ENCODE peak calls at places on chromosomes 5 and 9, in nine cellular contexts. A, U, R, D, S, E, V, J and T are unnamed samples.

GRCh38 chr5:154157483-154158378 is 32.8 kb upstream of the GALNT10 start:
- DNase-seq in R (no peak), A (peak; percentile 13), J (no peak), V (no peak), E (no peak), S (no peak), D (no peak), U (no peak), T (peak; percentile 70)

GRCh38 chr5:109953821-109954220 is 264.1 kb downstream of the MAN2A1 start:
- DNase-seq in A (no peak), D (no peak), V (no peak), J (no peak), R (no peak), U (no peak), E (no peak), S (no peak), T (no peak)

GRCh38 chr5:180170111-180170809 is 38.8 kb downstream of the RASGEF1C start:
- DNase-seq in D (no peak), J (no peak), E (no peak), A (no peak), V (no peak), R (no peak), U (no peak), S (no peak), T (no peak)

GRCh38 chr5:24773241-24773640 is 128.5 kb upstream of the CDH10 start:
- DNase-seq in U (no peak), V (no peak), E (no peak), J (peak; percentile 12), S (no peak), A (no peak), R (no peak), D (no peak), T (no peak)

GRCh38 chr5:181045316-181045715 is 5.2 kb downstream of the BTNL9 start:
- DNase-seq in J (no peak), A (no peak), V (no peak), R (no peak), U (no peak), E (no peak), D (no peak), S (no peak), T (peak; percentile 37)

GRCh38 chr9:138120511-138121437 is 243.2 kb downstream of the CACNA1B start:
- DNase-seq in J (no peak), S (no peak), A (no peak), R (no peak), V (no peak), U (no peak), E (no peak), D (no peak), T (no peak)

GRCh38 chr5:75734913-75735789 is 17.9 kb upstream of the POC5 start:
- DNase-seq in A (peak; percentile 50), D (no peak), S (no peak), E (no peak), U (no peak), J (no peak), V (peak; percentile 14), R (no peak), T (no peak)

GRCh38 chr5:140548300-140548688 is 832 bp downstream of the EIF4EBP3 start:
- DNase-seq in V (no peak), A (peak; percentile 62), J (no peak), E (no peak), S (peak; percentile 34), D (no peak), R (no peak), U (no peak), T (no peak)

GRCh38 chr5:74212336-74212735 is 428.2 kb downstream of the ENC1 start:
- DNase-seq in U (no peak), S (no peak), J (no peak), A (peak; percentile 32), D (no peak), R (no peak), V (peak; percentile 16), E (no peak), T (no peak)

GRCh38 chr5:180116077-180116375 is 44.5 kb upstream of the RNF130 start:
- DNase-seq in U (no peak), A (no peak), S (no peak), J (no peak), V (no peak), D (no peak), R (no peak), E (no peak), T (no peak)

GRCh38 chr5:151719228-151719861 is 32.6 kb upstream of the SPARC start:
- DNase-seq in D (no peak), J (no peak), E (peak; percentile 49), V (peak; percentile 76), R (no peak), S (peak; percentile 17), U (no peak), A (peak; percentile 58), T (no peak)